ENCODE peak calls at places on chromosome 7, in six cellular contexts. One of them, this sample, is unnamed.

GRCh38 chr7:84811427-84811826 is 375.4 kb downstream of the SEMA3D start:
- DNase-seq in A549: no peak
- DNase-seq in sigmoid colon: no peak
- DNase-seq in tibial nerve: no peak
- DNase-seq in thyroid gland: no peak
- DNase-seq in ovary: no peak
- DNase-seq in this sample: no peak

GRCh38 chr7:28955356-28955722 is 2.8 kb downstream of the TRIL start:
- DNase-seq in A549: no peak
- DNase-seq in sigmoid colon: no peak
- DNase-seq in tibial nerve: no peak
- DNase-seq in thyroid gland: no peak
- DNase-seq in ovary: no peak
- DNase-seq in this sample: no peak

GRCh38 chr7:19589436-19589835 is 119.4 kb downstream of the POLR1F start:
- DNase-seq in A549: no peak
- DNase-seq in sigmoid colon: no peak
- DNase-seq in tibial nerve: no peak
- DNase-seq in thyroid gland: no peak
- DNase-seq in ovary: no peak
- DNase-seq in this sample: no peak

GRCh38 chr7:83947260-83947659 is 247.3 kb downstream of the SEMA3A start:
- DNase-seq in A549: peak; percentile 33
- DNase-seq in sigmoid colon: no peak
- DNase-seq in tibial nerve: no peak
- DNase-seq in thyroid gland: no peak
- DNase-seq in ovary: no peak
- DNase-seq in this sample: peak; percentile 8

GRCh38 chr7:56121440-56121839 is 5.2 kb upstream of the NUPR2 start:
- DNase-seq in A549: no peak
- DNase-seq in sigmoid colon: no peak
- DNase-seq in tibial nerve: no peak
- DNase-seq in thyroid gland: no peak
- DNase-seq in ovary: no peak
- DNase-seq in this sample: no peak

GRCh38 chr7:16063691-16064090 is 357.6 kb downstream of the CRPPA start:
- DNase-seq in A549: no peak
- DNase-seq in sigmoid colon: no peak
- DNase-seq in tibial nerve: peak; percentile 33
- DNase-seq in thyroid gland: no peak
- DNase-seq in ovary: no peak
- DNase-seq in this sample: no peak

GRCh38 chr7:98211221-98211675 is at the start of gene BHLHA15:
- DNase-seq in A549: no peak
- DNase-seq in sigmoid colon: peak; percentile 56
- DNase-seq in tibial nerve: no peak
- DNase-seq in thyroid gland: peak; percentile 59
- DNase-seq in ovary: peak; percentile 17
- DNase-seq in this sample: peak; percentile 81

GRCh38 chr7:79096361-79096805 is 357.1 kb downstream of the MAGI2 start:
- DNase-seq in A549: no peak
- DNase-seq in sigmoid colon: no peak
- DNase-seq in tibial nerve: no peak
- DNase-seq in thyroid gland: no peak
- DNase-seq in ovary: no peak
- DNase-seq in this sample: no peak

DNA sequence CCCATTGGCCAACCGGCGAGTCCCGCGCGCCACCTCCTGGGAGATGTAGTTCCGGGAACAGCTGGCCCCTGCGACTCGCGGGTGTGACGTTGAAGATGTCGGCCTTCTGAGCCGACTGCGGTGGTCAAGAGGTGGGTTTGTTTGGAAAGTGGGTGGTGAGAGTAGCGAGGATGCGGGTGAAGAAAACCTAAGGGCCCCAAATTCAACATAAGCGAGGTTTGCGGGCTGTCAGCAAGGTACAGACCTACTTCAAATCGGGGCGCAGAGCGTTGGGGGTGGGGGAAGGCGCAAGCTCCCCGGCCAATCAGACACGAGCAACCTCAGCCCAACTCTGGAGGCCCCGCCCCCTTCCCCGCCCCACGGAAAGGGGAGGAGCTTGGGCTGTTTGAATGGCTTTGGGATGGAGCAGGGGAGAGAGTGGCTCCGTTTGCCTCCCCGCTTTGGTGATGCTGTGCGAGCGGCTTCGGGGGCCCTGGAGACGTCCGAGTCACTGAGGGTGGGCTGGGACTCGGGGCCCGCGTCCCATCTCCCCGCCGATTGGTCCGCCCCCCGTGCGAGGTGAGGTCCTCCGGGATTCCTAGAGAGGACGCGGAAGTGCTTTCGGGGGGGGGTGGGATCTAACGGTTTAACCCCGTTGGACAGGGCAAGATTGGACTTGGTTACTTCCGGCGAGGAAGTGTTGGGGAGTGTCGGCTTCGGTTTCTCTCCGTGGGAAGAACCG is at the start of gene ZKSCAN5:
- DNase-seq in A549: peak; percentile 98
- DNase-seq in sigmoid colon: peak; percentile 99
- DNase-seq in tibial nerve: peak; percentile 99
- DNase-seq in thyroid gland: peak; percentile 99
- DNase-seq in ovary: peak; percentile 99
- DNase-seq in this sample: peak; percentile 99
- TF ChIP-seq POLR2A in A549: peak; percentile 86
- TF ChIP-seq POLR2A in sigmoid colon: peak; percentile 66
- TF ChIP-seq POLR2A in tibial nerve: peak; percentile 11
- TF ChIP-seq POLR2A in thyroid gland: peak; percentile 18
- TF ChIP-seq POLR2A in ovary: peak; percentile 55
- TF ChIP-seq POLR2A in this sample: peak; percentile 81

DNA sequence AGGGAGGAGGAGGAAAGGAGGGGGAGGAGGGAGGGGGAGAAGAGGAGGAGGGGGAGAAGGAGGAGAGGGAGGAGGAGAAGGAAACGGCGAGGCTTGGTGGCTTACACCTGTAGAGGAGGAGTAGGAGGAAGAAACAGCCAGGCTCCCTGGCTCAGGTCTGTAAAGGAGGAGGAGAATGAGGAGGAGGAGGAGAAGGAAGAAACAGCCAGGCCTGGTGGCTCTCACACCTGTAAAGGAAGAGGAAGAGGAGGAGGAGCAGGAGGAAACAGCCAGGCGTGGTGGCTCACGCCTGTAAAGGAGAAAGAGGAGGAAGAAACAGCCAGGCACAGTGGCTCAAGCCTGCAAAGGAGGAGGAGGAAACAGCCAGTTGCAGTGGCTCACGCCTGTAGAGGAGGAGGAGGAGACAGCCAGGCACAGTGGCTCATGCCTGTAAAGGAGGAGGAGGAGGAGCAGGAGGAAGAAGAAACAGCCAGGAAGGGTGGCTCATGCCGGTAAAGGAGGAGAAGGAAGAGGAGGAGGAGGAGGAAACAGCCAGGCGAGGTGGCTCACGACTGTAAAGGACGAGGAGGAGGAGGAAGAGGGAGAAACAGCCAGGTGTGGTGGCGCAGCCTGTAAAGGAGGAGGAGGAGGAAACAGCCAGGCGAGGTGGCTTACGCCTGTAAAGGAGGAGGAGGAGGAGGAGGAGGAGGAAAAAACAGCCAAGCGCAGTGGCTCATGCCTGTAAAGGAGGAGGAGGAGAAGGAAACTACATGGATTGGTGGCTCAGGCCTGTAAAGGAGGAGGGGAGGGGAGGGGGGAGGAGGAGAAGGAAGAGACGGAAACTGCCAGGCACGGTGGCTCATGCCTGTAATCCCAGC is 14.9 kb upstream of the CRCP start:
- DNase-seq in A549: peak; percentile 92
- DNase-seq in sigmoid colon: peak; percentile 92
- DNase-seq in tibial nerve: peak; percentile 75
- DNase-seq in thyroid gland: peak; percentile 87
- DNase-seq in ovary: peak; percentile 84
- DNase-seq in this sample: peak; percentile 87
- H3K4me3 ChIP-seq in A549: peak overlapping the region; percentile 45
- H3K4me3 ChIP-seq in sigmoid colon: peak overlapping the region; percentile 38
- H3K4me3 ChIP-seq in tibial nerve: peak overlapping the region; percentile 56
- H3K4me3 ChIP-seq in thyroid gland: no peak overlapping the region
- H3K4me3 ChIP-seq in ovary: peak overlapping the region; percentile 35
- H3K4me3 ChIP-seq in this sample: no peak overlapping the region

DNA sequence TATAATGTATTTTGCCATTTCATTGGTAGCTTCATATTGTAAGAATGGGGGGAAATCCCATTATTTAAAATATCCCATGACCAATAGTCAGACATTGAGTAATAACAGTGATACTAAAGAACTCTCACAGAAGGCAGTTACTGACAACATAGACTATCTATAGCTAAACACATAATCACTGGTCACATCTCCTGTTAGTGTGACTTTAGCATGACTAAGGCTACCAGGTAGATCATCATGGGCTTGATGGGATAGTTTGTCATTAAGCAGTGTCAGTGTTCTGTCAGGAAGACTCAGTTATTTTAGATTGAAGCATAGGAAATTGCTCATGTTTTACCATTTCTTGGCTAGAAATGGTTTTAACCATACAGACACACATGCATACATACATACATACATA is 16.3 kb downstream of the OPN1SW start:
- DNase-seq in A549: no peak
- DNase-seq in sigmoid colon: no peak
- DNase-seq in tibial nerve: no peak
- DNase-seq in thyroid gland: no peak
- DNase-seq in ovary: no peak
- DNase-seq in this sample: no peak
- TF ChIP-seq POLR2A in A549: no peak
- TF ChIP-seq POLR2A in sigmoid colon: no peak
- TF ChIP-seq POLR2A in tibial nerve: no peak
- TF ChIP-seq POLR2A in thyroid gland: no peak
- TF ChIP-seq POLR2A in ovary: no peak
- TF ChIP-seq POLR2A in this sample: no peak

GRCh38 chr7:157299613-157300405 is 37.0 kb upstream of the DNAJB6 start:
- DNase-seq in A549: peak; percentile 87
- DNase-seq in sigmoid colon: no peak
- DNase-seq in tibial nerve: no peak
- DNase-seq in thyroid gland: no peak
- DNase-seq in ovary: no peak
- DNase-seq in this sample: no peak
- H3K4me3 ChIP-seq in A549: peak overlapping the region; percentile 36
- H3K4me3 ChIP-seq in sigmoid colon: no peak overlapping the region
- H3K4me3 ChIP-seq in tibial nerve: peak overlapping the region; percentile 17
- H3K4me3 ChIP-seq in thyroid gland: no peak overlapping the region
- H3K4me3 ChIP-seq in ovary: no peak overlapping the region
- H3K4me3 ChIP-seq in this sample: no peak overlapping the region

GRCh38 chr7:5526190-5527037 is 102.8 kb upstream of the TNRC18 start:
- DNase-seq in A549: peak; percentile 66
- DNase-seq in sigmoid colon: peak; percentile 80
- DNase-seq in tibial nerve: no peak
- DNase-seq in thyroid gland: peak; percentile 25
- DNase-seq in ovary: peak; percentile 55
- DNase-seq in this sample: peak; percentile 70

GRCh38 chr7:5528071-5528814 is 104.6 kb upstream of the TNRC18 start:
- DNase-seq in A549: peak; percentile 49
- DNase-seq in sigmoid colon: peak; percentile 81
- DNase-seq in tibial nerve: peak; percentile 35
- DNase-seq in thyroid gland: peak; percentile 23
- DNase-seq in ovary: peak; percentile 46
- DNase-seq in this sample: peak; percentile 66

GRCh38 chr7:5528815-5529442 is 105.3 kb upstream of the TNRC18 start:
- DNase-seq in A549: no peak
- DNase-seq in sigmoid colon: peak; percentile 84
- DNase-seq in tibial nerve: no peak
- DNase-seq in thyroid gland: no peak
- DNase-seq in ovary: no peak
- DNase-seq in this sample: no peak

GRCh38 chr7:5523052-5523711 is 99.5 kb upstream of the TNRC18 start:
- DNase-seq in A549: peak; percentile 73
- DNase-seq in sigmoid colon: peak; percentile 86
- DNase-seq in tibial nerve: no peak
- DNase-seq in thyroid gland: no peak
- DNase-seq in ovary: no peak
- DNase-seq in this sample: peak; percentile 44

DNA sequence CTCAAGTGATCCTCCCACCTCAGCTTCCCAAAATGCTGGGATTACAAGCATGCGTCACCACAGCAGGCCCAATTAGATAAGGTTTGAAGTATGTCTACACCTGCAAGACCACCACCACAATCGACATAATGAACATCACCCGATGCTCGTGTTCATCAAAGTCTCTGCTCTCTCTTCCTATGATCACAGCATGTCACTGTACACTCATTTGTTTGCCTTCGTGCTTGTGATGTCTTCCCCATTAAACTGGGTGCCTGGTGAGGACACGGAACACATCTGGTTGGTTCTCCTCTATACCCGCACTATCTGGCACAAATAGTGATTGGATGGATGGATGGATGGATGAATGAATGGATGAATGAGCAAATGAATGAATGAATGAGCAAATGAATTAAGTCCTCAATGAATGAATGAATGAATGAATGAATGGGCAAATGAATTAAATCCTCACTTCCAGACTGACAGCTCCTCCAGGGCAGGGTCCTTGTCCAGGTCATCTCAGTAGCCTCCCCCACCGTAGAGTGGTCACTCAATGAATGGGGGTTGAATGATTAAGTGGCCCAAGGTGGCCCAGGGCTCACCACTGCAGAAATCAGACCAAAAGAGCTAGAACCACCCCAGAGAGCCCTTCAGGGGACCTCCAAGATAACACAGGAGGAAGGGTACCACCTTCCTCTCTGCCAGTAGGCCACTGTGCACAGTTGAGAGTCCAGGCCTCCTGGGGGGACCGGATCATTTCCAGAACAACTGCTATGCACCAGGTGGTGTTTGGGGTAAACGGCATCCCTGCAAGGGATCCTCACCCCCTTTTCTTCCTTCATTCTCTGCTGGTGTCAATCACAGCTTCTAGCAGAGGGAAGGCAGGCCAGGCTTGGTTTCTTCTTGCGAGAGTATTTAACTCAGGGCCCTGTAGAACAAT is 101.9 kb upstream of the TNRC18 start:
- DNase-seq in A549: peak; percentile 74
- DNase-seq in sigmoid colon: peak; percentile 82
- DNase-seq in tibial nerve: no peak
- DNase-seq in thyroid gland: no peak
- DNase-seq in ovary: no peak
- DNase-seq in this sample: peak; percentile 66
- TF ChIP-seq POLR2A in A549: peak; percentile 19
- TF ChIP-seq POLR2A in sigmoid colon: peak; percentile 32
- TF ChIP-seq POLR2A in tibial nerve: no peak
- TF ChIP-seq POLR2A in thyroid gland: no peak
- TF ChIP-seq POLR2A in ovary: no peak
- TF ChIP-seq POLR2A in this sample: peak; percentile 58

GRCh38 chr7:33779216-33779615 is 126.1 kb upstream of the BMPER start:
- DNase-seq in A549: no peak
- DNase-seq in sigmoid colon: no peak
- DNase-seq in tibial nerve: no peak
- DNase-seq in thyroid gland: no peak
- DNase-seq in ovary: no peak
- DNase-seq in this sample: no peak
- H3K4me3 ChIP-seq in A549: no peak overlapping the region
- H3K4me3 ChIP-seq in sigmoid colon: no peak overlapping the region
- H3K4me3 ChIP-seq in tibial nerve: no peak overlapping the region
- H3K4me3 ChIP-seq in thyroid gland: no peak overlapping the region
- H3K4me3 ChIP-seq in ovary: no peak overlapping the region
- H3K4me3 ChIP-seq in this sample: no peak overlapping the region

This sample was measured in transverse colon.